ENCODE peak calls at places on chromosomes 13 and 19, in four cellular contexts. G, L, I and R are unnamed samples.

GRCh38 chr13:71856548-71856947 is 10.5 kb downstream of the DACH1 start:
- DNase-seq in G (no peak), I (no peak), L (no peak), R (no peak)

GRCh38 chr19:48752511-48753365 is at the start of gene FUT1:
- DNase-seq in L (no peak), I (peak; percentile 93), G (peak; percentile 91), R (peak; percentile 76)

GRCh38 chr13:93248627-93249047 is 22.0 kb downstream of the GPC6 start:
- DNase-seq in G (peak; percentile 78), I (peak; percentile 10), L (no peak), R (no peak)

GRCh38 chr13:78370231-78370630 is 233.1 kb downstream of the POU4F1 start:
- DNase-seq in G (no peak), L (no peak), I (no peak), R (no peak)

GRCh38 chr13:44436589-44437337 is 63.1 kb downstream of the SERP2 start:
- DNase-seq in G (peak; percentile 85), I (peak; percentile 95), L (peak; percentile 89), R (peak; percentile 97)

GRCh38 chr13:32650705-32651311 is 64.6 kb downstream of the PDS5B start:
- DNase-seq in I (no peak), L (peak; percentile 19), G (peak; percentile 75), R (peak; percentile 58)

GRCh38 chr13:46667687-46668281 is 114.8 kb downstream of the LRCH1 start:
- DNase-seq in I (no peak), G (no peak), L (no peak), R (no peak)

GRCh38 chr13:101149735-101150380 is 266.4 kb downstream of the NALCN start:
- DNase-seq in G (peak; percentile 37), L (no peak), I (no peak), R (no peak)

GRCh38 chr19:23440207-23440606 is 44.9 kb upstream of the ZNF91 start:
- DNase-seq in G (no peak), I (no peak), L (no peak), R (no peak)

GRCh38 chr13:49585220-49586157 is at the start of gene RCBTB1:
- DNase-seq in L (peak; percentile 18), G (peak; percentile 53), I (peak; percentile 95), R (peak; percentile 69)

GRCh38 chr19:56837892-56838679 is 2.4 kb downstream of the PEG3 start:
- DNase-seq in G (peak; percentile 58), I (peak; percentile 83), L (peak; percentile 37), R (peak; percentile 23)

GRCh38 chr19:34313188-34313587 is 51.8 kb upstream of the GPI start:
- DNase-seq in L (no peak), G (peak; percentile 13), I (no peak), R (peak; percentile 63)

GRCh38 chr13:42660367-42660965 is 86.5 kb downstream of the TNFSF11 start:
- DNase-seq in I (no peak), G (peak; percentile 26), L (no peak), R (no peak)

GRCh38 chr13:27186295-27186694 is 14.7 kb upstream of the USP12 start:
- DNase-seq in L (no peak), G (peak; percentile 77), I (no peak), R (no peak)

GRCh38 chr13:47901451-47901850 is 99.6 kb downstream of the SUCLA2 start:
- DNase-seq in L (no peak), G (no peak), I (no peak), R (no peak)

GRCh38 chr13:94657167-94657566 is 55.2 kb downstream of the SOX21 start:
- DNase-seq in G (peak; percentile 33), L (no peak), I (no peak), R (no peak)

GRCh38 chr13:80989241-80989640 is 648.3 kb upstream of the SPRY2 start:
- DNase-seq in L (no peak), I (no peak), G (no peak), R (no peak)

GRCh38 chr19:57351867-57352266 is 796 bp downstream of the ZNF304 start:
- DNase-seq in G (no peak), I (no peak), L (no peak), R (no peak)

GRCh38 chr13:79874396-79875360 is 393.7 kb downstream of the NDFIP2 start:
- DNase-seq in G (no peak), I (no peak), L (no peak), R (no peak)

GRCh38 chr19:57888494-57889231 is at the start of gene ZNF814:
- DNase-seq in I (peak; percentile 73), G (no peak), L (peak; percentile 46), R (peak; percentile 86)

GRCh38 chr13:65746522-65746921 is 1483.6 kb downstream of the PCDH9 start:
- DNase-seq in G (no peak), I (no peak), L (no peak), R (no peak)

GRCh38 chr13:30107536-30108136 is 199.7 kb downstream of the KATNAL1 start:
- DNase-seq in G (peak; percentile 55), L (no peak), I (no peak), R (peak; percentile 17)

GRCh38 chr13:75399168-75399878 is 82.6 kb downstream of the TBC1D4 start:
- DNase-seq in I (no peak), L (no peak), G (no peak), R (no peak)

GRCh38 chr13:113547248-113547971 is 37.1 kb upstream of the TFDP1 start:
- DNase-seq in I (no peak), L (no peak), G (no peak), R (peak; percentile 5)

GRCh38 chr13:30140973-30141372 is 166.4 kb downstream of the KATNAL1 start:
- DNase-seq in I (no peak), G (no peak), L (no peak), R (no peak)

GRCh38 chr13:100075700-100076587 is 12.9 kb upstream of the PCCA start:
- DNase-seq in I (no peak), G (no peak), L (no peak), R (no peak)

DNA sequence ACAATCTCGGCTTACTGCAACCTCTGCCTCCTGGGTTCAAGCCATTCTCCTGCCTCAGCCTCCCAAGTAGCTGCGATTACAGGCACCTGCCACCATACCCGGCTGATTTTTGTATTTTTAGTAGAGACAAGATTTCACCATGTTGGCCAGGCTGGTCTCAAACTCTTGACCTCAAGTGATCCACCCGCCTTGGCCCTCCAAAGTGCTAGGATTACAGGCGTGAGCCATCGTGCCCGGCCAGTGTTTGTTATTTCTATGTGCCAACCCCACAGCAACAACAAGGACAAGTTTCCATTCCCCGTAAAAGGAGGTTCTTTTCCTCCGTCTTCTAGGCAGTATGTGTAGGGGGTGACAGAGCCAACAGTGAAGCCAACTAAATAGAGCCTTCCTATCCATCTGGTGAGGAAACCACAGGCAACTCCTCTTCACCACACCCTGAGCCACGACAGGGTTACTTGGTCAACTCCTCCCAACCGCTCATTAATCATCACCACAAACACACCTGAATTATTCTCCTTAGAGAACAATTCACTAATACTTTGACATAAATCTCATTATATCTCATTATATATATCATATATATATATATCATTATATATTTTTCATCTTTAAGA is 25.5 kb downstream of the FOXO1 start:
- DNase-seq in L (no peak), I (no peak), G (peak; percentile 37), R (no peak)
- H3K4me1 ChIP-seq in L (peaks cover 5% of the 10 kb centered on the region), I (peaks cover 42% of the 10 kb centered on the region), G (peaks cover 6% of the 10 kb centered on the region), R (peaks cover 79% of the 10 kb centered on the region)

GRCh38 chr19:53982056-53982455 is 9.4 kb upstream of the CACNG6 start:
- DNase-seq in L (no peak), I (peak; percentile 85), G (peak; percentile 23), R (no peak)

GRCh38 chr19:53983457-53984289 is 7.8 kb upstream of the CACNG6 start:
- DNase-seq in I (no peak), G (no peak), L (no peak), R (no peak)

GRCh38 chr19:53982611-53983010 is 8.8 kb upstream of the CACNG6 start:
- DNase-seq in L (no peak), I (peak; percentile 90), G (peak; percentile 67), R (peak; percentile 30)

GRCh38 chr19:53980553-53981407 is 10.7 kb upstream of the CACNG6 start:
- DNase-seq in G (peak; percentile 94), I (no peak), L (no peak), R (no peak)

GRCh38 chr19:53981408-53981998 is 9.9 kb upstream of the CACNG6 start:
- DNase-seq in I (no peak), G (no peak), L (no peak), R (no peak)
- H3K27ac ChIP-seq in I (no peak overlapping the region), G (peak overlapping the region; percentile 77), L (no peak overlapping the region), R (no peak overlapping the region)

GRCh38 chr19:45972944-45973525 is 630 bp downstream of the NOVA2 start:
- DNase-seq in L (no peak), I (peak; percentile 84), G (no peak), R (no peak)
- H3K4me3 ChIP-seq in L (peak overlapping the region; percentile 0), I (peak overlapping the region; percentile 52), G (no peak overlapping the region), R (no peak overlapping the region)

GRCh38 chr19:10294368-10294697 is 4.6 kb downstream of the ICAM5 start:
- DNase-seq in L (no peak), G (no peak), I (peak; percentile 85), R (peak; percentile 33)

GRCh38 chr19:10293637-10294367 is 4.0 kb downstream of the ICAM5 start:
- DNase-seq in G (no peak), L (no peak), I (peak; percentile 67), R (no peak)

GRCh38 chr19:10292206-10292788 is 2.5 kb downstream of the ICAM5 start:
- DNase-seq in I (peak; percentile 96), G (peak; percentile 83), L (peak; percentile 47), R (peak; percentile 91)

GRCh38 chr19:10291554-10292205 is 1.9 kb downstream of the ICAM5 start:
- DNase-seq in L (no peak), G (no peak), I (peak; percentile 91), R (no peak)

DNA sequence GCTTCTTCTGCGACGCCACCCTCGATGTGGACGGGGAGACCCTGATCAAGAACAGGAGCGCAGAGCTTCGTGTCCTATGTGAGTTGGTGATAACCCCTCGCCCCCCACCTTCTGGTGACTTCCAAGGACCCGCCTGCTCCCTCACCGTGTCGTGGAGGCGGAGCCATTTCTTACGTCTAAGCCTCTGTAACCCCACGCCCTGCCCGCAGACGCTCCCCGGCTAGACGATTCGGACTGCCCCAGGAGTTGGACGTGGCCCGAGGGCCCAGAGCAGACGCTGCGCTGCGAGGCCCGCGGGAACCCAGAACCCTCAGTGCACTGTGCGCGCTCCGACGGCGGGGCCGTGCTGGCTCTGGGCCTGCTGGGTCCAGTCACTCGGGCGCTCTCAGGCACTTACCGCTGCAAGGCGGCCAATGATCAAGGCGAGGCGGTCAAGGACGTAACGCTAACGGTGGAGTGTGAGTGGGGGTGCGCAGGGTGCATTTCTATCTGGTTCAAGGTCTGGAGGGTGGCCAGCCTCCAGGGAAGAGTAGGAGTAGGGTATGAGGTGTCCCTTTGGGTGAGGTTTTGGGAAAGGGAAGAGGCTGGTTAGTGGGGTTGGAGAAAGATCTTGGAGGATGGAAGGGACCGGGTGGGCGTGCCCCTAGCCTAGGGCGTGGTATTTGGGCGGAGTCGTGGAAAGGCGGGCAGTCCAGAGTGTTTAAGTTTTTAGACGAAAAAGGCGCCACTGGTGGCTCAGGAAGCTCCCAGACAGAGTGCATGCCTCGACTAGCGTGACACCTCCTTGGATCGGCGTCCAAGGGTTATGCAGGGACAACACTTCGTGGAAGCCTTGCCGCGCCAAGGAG is 3.3 kb downstream of the ICAM5 start:
- DNase-seq in G (peak; percentile 32), L (no peak), I (peak; percentile 87), R (peak; percentile 14)
- H3K4me1 ChIP-seq in G (peaks cover 29% of the 10 kb centered on the region), L (no peaks in the 10 kb centered on the region), I (peaks cover 80% of the 10 kb centered on the region), R (peaks cover 68% of the 10 kb centered on the region)